ENCODE peak calls at places on chromosomes 12 and 14, in seven cellular contexts. B, T, D, U, M, A and C are unnamed samples.
A peak's percentile ranks its signal among the peaks of the same experiment; 100 is the strongest.

GRCh38 chr12:12315838-12316237 is 34.2 kb downstream of the MANSC1 start:
- DNase-seq in A (no peak), U (no peak), D (no peak), M (no peak), B (no peak), T (no peak), C (peak; percentile 62)

GRCh38 chr14:29242755-29243340 is 476.3 kb downstream of the FOXG1 start:
- DNase-seq in B (no peak), M (no peak), T (no peak), D (no peak), A (no peak), U (no peak), C (no peak)

GRCh38 chr14:53209370-53209769 is 56.2 kb upstream of the DDHD1 start:
- DNase-seq in T (no peak), B (no peak), U (no peak), D (no peak), A (no peak), M (no peak), C (no peak)

GRCh38 chr14:74408870-74409269 is 17.1 kb downstream of the SYNDIG1L start:
- DNase-seq in M (no peak), D (no peak), A (no peak), U (no peak), T (no peak), B (no peak), C (no peak)

GRCh38 chr12:6603095-6603567 is 4.0 kb downstream of the CHD4 start:
- DNase-seq in B (no peak), A (no peak), M (no peak), D (peak; percentile 81), T (peak; percentile 49), U (peak; percentile 61), C (no peak)

GRCh38 chr14:71815110-71815509 is 117.1 kb upstream of the RGS6 start:
- DNase-seq in U (no peak), A (no peak), M (no peak), T (no peak), D (no peak), B (no peak), C (no peak)

GRCh38 chr12:89038831-89039509 is 313.3 kb downstream of the DUSP6 start:
- DNase-seq in D (no peak), M (no peak), B (no peak), T (no peak), U (no peak), A (no peak), C (no peak)

GRCh38 chr12:65568517-65568916 is 255.8 kb upstream of the HMGA2 start:
- DNase-seq in U (no peak), B (no peak), D (no peak), M (no peak), A (no peak), T (no peak), C (no peak)

GRCh38 chr12:26520154-26520553 is 312.8 kb downstream of the ITPR2 start:
- DNase-seq in U (no peak), B (no peak), D (no peak), A (no peak), T (no peak), M (no peak), C (no peak)

GRCh38 chr12:31325524-31325875 is 450 bp downstream of the SINHCAF start:
- DNase-seq in U (peak; percentile 14), B (no peak), M (no peak), D (no peak), T (no peak), A (no peak), C (no peak)

GRCh38 chr12:68158427-68158826 is 1.1 kb downstream of the IFNG start:
- DNase-seq in A (no peak), U (no peak), T (peak; percentile 47), D (peak; percentile 21), B (no peak), M (no peak), C (peak; percentile 33)

GRCh38 chr12:50732591-50732990 is 31.3 kb upstream of the ATF1 start:
- DNase-seq in T (no peak), D (no peak), U (no peak), B (no peak), M (peak; percentile 30), A (no peak), C (no peak)

GRCh38 chr14:53304726-53305381 is 151.7 kb upstream of the DDHD1 start:
- DNase-seq in T (no peak), B (no peak), A (no peak), U (no peak), M (no peak), D (no peak), C (no peak)

GRCh38 chr12:114399664-114400211 is 6.2 kb downstream of the TBX5 start:
- DNase-seq in B (no peak), M (no peak), D (no peak), T (no peak), A (no peak), U (no peak), C (no peak)

GRCh38 chr12:11568762-11569478 is 80.6 kb upstream of the ETV6 start:
- DNase-seq in U (no peak), T (no peak), M (no peak), D (no peak), B (no peak), A (no peak), C (no peak)

GRCh38 chr14:31894351-31894750 is 182.8 kb upstream of the ARHGAP5 start:
- DNase-seq in U (no peak), D (no peak), A (no peak), B (no peak), T (no peak), M (no peak), C (no peak)

GRCh38 chr12:48978741-48979601 is 849 bp downstream of the WNT1 start:
- DNase-seq in U (no peak), D (no peak), A (no peak), B (no peak), M (no peak), T (no peak), C (no peak)

GRCh38 chr12:26251600-26251999 is 56.2 kb downstream of the SSPN start:
- DNase-seq in M (no peak), D (no peak), U (no peak), A (no peak), B (no peak), T (no peak), C (no peak)